ENCODE peak calls at places on chromosome 3, in seven cellular contexts. One of them, this sample, is unnamed.

GRCh38 chr3:104066658-104067057 is 1300.1 kb upstream of the ALCAM start:
- DNase-seq in esophagus squamous epithelium: no peak
- DNase-seq in choroid plexus epithelial cell: peak; percentile 78
- DNase-seq in pancreas: no peak
- DNase-seq in heart left ventricle: no peak
- DNase-seq in IMR-90: no peak
- DNase-seq in foreskin fibroblast: no peak
- DNase-seq in this sample: no peak

GRCh38 chr3:16113704-16114103 is 60.8 kb upstream of the GALNT15 start:
- DNase-seq in esophagus squamous epithelium: no peak
- DNase-seq in choroid plexus epithelial cell: peak; percentile 58
- DNase-seq in pancreas: no peak
- DNase-seq in heart left ventricle: no peak
- DNase-seq in IMR-90: peak; percentile 91
- DNase-seq in foreskin fibroblast: peak; percentile 94
- DNase-seq in this sample: no peak

GRCh38 chr3:134317106-134317947 is 56.9 kb downstream of the AMOTL2 start:
- DNase-seq in esophagus squamous epithelium: no peak
- DNase-seq in choroid plexus epithelial cell: no peak
- DNase-seq in pancreas: no peak
- DNase-seq in heart left ventricle: no peak
- DNase-seq in IMR-90: no peak
- DNase-seq in foreskin fibroblast: peak; percentile 74
- DNase-seq in this sample: no peak

GRCh38 chr3:98777801-98778220 is 14.7 kb downstream of the ST3GAL6 start:
- DNase-seq in esophagus squamous epithelium: no peak
- DNase-seq in choroid plexus epithelial cell: peak; percentile 71
- DNase-seq in pancreas: no peak
- DNase-seq in heart left ventricle: no peak
- DNase-seq in IMR-90: peak; percentile 80
- DNase-seq in foreskin fibroblast: peak; percentile 72
- DNase-seq in this sample: no peak

GRCh38 chr3:193782280-193782654 is 189.3 kb downstream of the OPA1 start:
- DNase-seq in esophagus squamous epithelium: no peak
- DNase-seq in choroid plexus epithelial cell: peak; percentile 30
- DNase-seq in pancreas: no peak
- DNase-seq in heart left ventricle: no peak
- DNase-seq in IMR-90: no peak
- DNase-seq in foreskin fibroblast: no peak
- DNase-seq in this sample: no peak

GRCh38 chr3:129822679-129823078 is 70.8 kb downstream of the TMCC1 start:
- DNase-seq in esophagus squamous epithelium: no peak
- DNase-seq in choroid plexus epithelial cell: peak; percentile 55
- DNase-seq in pancreas: no peak
- DNase-seq in heart left ventricle: no peak
- DNase-seq in IMR-90: peak; percentile 66
- DNase-seq in foreskin fibroblast: peak; percentile 36
- DNase-seq in this sample: no peak

GRCh38 chr3:184771158-184771730 is 40.7 kb upstream of the VPS8 start:
- DNase-seq in esophagus squamous epithelium: no peak
- DNase-seq in choroid plexus epithelial cell: no peak
- DNase-seq in pancreas: no peak
- DNase-seq in heart left ventricle: no peak
- DNase-seq in IMR-90: no peak
- DNase-seq in foreskin fibroblast: no peak
- DNase-seq in this sample: no peak

GRCh38 chr3:71641669-71642068 is 58.1 kb upstream of the FOXP1 start:
- DNase-seq in esophagus squamous epithelium: no peak
- DNase-seq in choroid plexus epithelial cell: peak; percentile 17
- DNase-seq in pancreas: no peak
- DNase-seq in heart left ventricle: no peak
- DNase-seq in IMR-90: peak; percentile 7
- DNase-seq in foreskin fibroblast: no peak
- DNase-seq in this sample: no peak

DNA sequence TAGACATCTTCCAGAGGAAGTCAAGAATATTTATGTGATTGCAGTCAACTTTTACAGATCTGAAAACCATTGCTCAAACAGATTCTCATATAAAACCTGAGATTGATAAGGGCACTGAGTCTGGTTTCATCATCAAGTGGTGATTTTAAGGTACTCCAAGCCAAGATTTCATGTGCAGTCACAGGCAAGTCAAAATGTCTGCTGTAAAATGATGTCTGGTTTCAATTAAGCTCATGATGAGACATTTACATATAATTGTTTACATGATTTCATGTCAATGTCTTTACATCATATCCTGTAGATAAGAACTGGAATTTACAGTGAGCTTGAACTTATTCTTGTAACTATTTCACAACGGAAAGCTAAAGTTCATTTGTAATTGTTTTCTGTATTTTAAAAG is 1215.5 kb downstream of the ROBO2 start:
- DNase-seq in esophagus squamous epithelium: no peak
- DNase-seq in choroid plexus epithelial cell: peak; percentile 78
- DNase-seq in pancreas: no peak
- DNase-seq in heart left ventricle: no peak
- DNase-seq in IMR-90: peak; percentile 95
- DNase-seq in foreskin fibroblast: peak; percentile 87
- DNase-seq in this sample: no peak
- TF ChIP-seq CTCF in esophagus squamous epithelium: no peak
- TF ChIP-seq CTCF in choroid plexus epithelial cell: no peak
- TF ChIP-seq CTCF in pancreas: no peak
- TF ChIP-seq CTCF in heart left ventricle: no peak
- TF ChIP-seq CTCF in IMR-90: no peak
- TF ChIP-seq CTCF in foreskin fibroblast: no peak
- TF ChIP-seq CTCF in this sample: no peak

GRCh38 chr3:31278532-31278931 is 254.2 kb upstream of the STT3B start:
- DNase-seq in esophagus squamous epithelium: no peak
- DNase-seq in choroid plexus epithelial cell: no peak
- DNase-seq in pancreas: no peak
- DNase-seq in heart left ventricle: no peak
- DNase-seq in IMR-90: no peak
- DNase-seq in foreskin fibroblast: no peak
- DNase-seq in this sample: no peak

GRCh38 chr3:31277582-31277981 is 255.1 kb upstream of the STT3B start:
- DNase-seq in esophagus squamous epithelium: no peak
- DNase-seq in choroid plexus epithelial cell: no peak
- DNase-seq in pancreas: no peak
- DNase-seq in heart left ventricle: no peak
- DNase-seq in IMR-90: no peak
- DNase-seq in foreskin fibroblast: no peak
- DNase-seq in this sample: no peak

GRCh38 chr3:31275038-31275562 is 257.6 kb upstream of the STT3B start:
- DNase-seq in esophagus squamous epithelium: no peak
- DNase-seq in choroid plexus epithelial cell: peak; percentile 86
- DNase-seq in pancreas: peak; percentile 6
- DNase-seq in heart left ventricle: no peak
- DNase-seq in IMR-90: peak; percentile 64
- DNase-seq in foreskin fibroblast: peak; percentile 45
- DNase-seq in this sample: no peak

GRCh38 chr3:31275583-31275982 is 257.1 kb upstream of the STT3B start:
- DNase-seq in esophagus squamous epithelium: no peak
- DNase-seq in choroid plexus epithelial cell: no peak
- DNase-seq in pancreas: no peak
- DNase-seq in heart left ventricle: no peak
- DNase-seq in IMR-90: no peak
- DNase-seq in foreskin fibroblast: no peak
- DNase-seq in this sample: no peak

GRCh38 chr3:31274406-31275024 is 258.2 kb upstream of the STT3B start:
- DNase-seq in esophagus squamous epithelium: no peak
- DNase-seq in choroid plexus epithelial cell: no peak
- DNase-seq in pancreas: no peak
- DNase-seq in heart left ventricle: no peak
- DNase-seq in IMR-90: no peak
- DNase-seq in foreskin fibroblast: no peak
- DNase-seq in this sample: no peak
- H3K4me3 ChIP-seq in esophagus squamous epithelium: no peak overlapping the region
- H3K4me3 ChIP-seq in choroid plexus epithelial cell: no peak overlapping the region
- H3K4me3 ChIP-seq in pancreas: no peak overlapping the region
- H3K4me3 ChIP-seq in heart left ventricle: no peak overlapping the region
- H3K4me3 ChIP-seq in IMR-90: no peak overlapping the region
- H3K4me3 ChIP-seq in foreskin fibroblast: no peak overlapping the region
- H3K4me3 ChIP-seq in this sample: no peak overlapping the region

GRCh38 chr3:38116471-38117162 is 20.3 kb downstream of the ACAA1 start:
- DNase-seq in esophagus squamous epithelium: no peak
- DNase-seq in choroid plexus epithelial cell: no peak
- DNase-seq in pancreas: no peak
- DNase-seq in heart left ventricle: no peak
- DNase-seq in IMR-90: no peak
- DNase-seq in foreskin fibroblast: no peak
- DNase-seq in this sample: no peak
- TF ChIP-seq CTCF in esophagus squamous epithelium: no peak
- TF ChIP-seq CTCF in choroid plexus epithelial cell: no peak
- TF ChIP-seq CTCF in pancreas: no peak
- TF ChIP-seq CTCF in heart left ventricle: no peak
- TF ChIP-seq CTCF in IMR-90: no peak
- TF ChIP-seq CTCF in foreskin fibroblast: no peak
- TF ChIP-seq CTCF in this sample: no peak

GRCh38 chr3:1207904-1208303 is 115.1 kb downstream of the CNTN6 start:
- DNase-seq in esophagus squamous epithelium: no peak
- DNase-seq in choroid plexus epithelial cell: no peak
- DNase-seq in pancreas: no peak
- DNase-seq in heart left ventricle: no peak
- DNase-seq in IMR-90: no peak
- DNase-seq in foreskin fibroblast: no peak
- DNase-seq in this sample: no peak
- H3K4me3 ChIP-seq in esophagus squamous epithelium: no peak overlapping the region
- H3K4me3 ChIP-seq in choroid plexus epithelial cell: no peak overlapping the region
- H3K4me3 ChIP-seq in pancreas: no peak overlapping the region
- H3K4me3 ChIP-seq in heart left ventricle: no peak overlapping the region
- H3K4me3 ChIP-seq in IMR-90: no peak overlapping the region
- H3K4me3 ChIP-seq in foreskin fibroblast: no peak overlapping the region
- H3K4me3 ChIP-seq in this sample: no peak overlapping the region

DNA sequence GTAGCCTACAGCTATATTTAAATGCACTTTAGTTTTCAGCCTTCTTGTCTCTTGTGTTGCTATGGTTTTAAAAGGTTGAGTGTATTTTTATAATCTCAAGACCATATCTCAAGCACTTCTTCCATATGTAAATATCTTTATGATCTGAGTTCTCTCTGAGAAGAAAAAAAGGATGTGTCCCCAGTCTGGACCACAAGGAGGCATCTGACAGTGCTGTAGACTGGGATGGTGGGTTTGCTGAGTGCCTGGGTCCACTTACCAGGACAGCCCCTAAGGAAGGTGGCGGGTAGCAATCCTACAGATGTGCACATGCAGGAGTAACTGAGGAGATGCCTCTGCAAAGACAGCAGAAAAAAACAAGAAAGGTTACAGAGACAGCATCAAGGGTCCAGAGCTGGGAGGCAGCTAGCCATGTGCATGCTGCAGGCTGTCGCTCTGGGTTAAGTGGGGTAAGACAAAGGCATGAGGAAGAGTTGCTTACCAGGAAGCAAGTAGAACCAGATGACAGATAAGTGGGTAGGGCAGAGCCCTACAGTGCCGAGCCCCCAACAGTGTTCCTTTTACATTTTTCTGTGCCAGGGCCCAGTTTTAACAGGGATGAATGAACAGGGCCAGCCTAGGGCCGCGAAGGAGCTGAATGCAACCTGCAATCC is 70.5 kb upstream of the SNRK start:
- DNase-seq in esophagus squamous epithelium: no peak
- DNase-seq in choroid plexus epithelial cell: no peak
- DNase-seq in pancreas: no peak
- DNase-seq in heart left ventricle: no peak
- DNase-seq in IMR-90: no peak
- DNase-seq in foreskin fibroblast: no peak
- DNase-seq in this sample: no peak
- TF ChIP-seq CTCF in esophagus squamous epithelium: no peak
- TF ChIP-seq CTCF in choroid plexus epithelial cell: peak; percentile 34
- TF ChIP-seq CTCF in pancreas: no peak
- TF ChIP-seq CTCF in heart left ventricle: no peak
- TF ChIP-seq CTCF in IMR-90: no peak
- TF ChIP-seq CTCF in foreskin fibroblast: no peak
- TF ChIP-seq CTCF in this sample: no peak